ENCODE peak calls at places on chromosomes 7 and 10, in seven cellular contexts. One of them, this sample, is unnamed.

GRCh38 chr10:83809001-83809400 is 330.3 kb upstream of the GHITM start:
- DNase-seq in sigmoid colon: no peak
- DNase-seq in nephron progenitor cell: no peak
- DNase-seq in RWPE1: no peak
- DNase-seq in WTC11: no peak
- DNase-seq in OCI-LY7: no peak
- DNase-seq in tibial nerve: no peak
- DNase-seq in this sample: no peak

GRCh38 chr7:96649981-96650380 is 59.7 kb downstream of the SEM1 start:
- DNase-seq in nephron progenitor cell: no peak
- DNase-seq in RWPE1: no peak
- DNase-seq in OCI-LY7: no peak
- DNase-seq in WTC11: no peak
- DNase-seq in sigmoid colon: no peak
- DNase-seq in tibial nerve: no peak
- DNase-seq in this sample: no peak

GRCh38 chr10:112896273-112896672 is 53.8 kb upstream of the TCF7L2 start:
- DNase-seq in OCI-LY7: no peak
- DNase-seq in sigmoid colon: no peak
- DNase-seq in WTC11: no peak
- DNase-seq in tibial nerve: no peak
- DNase-seq in nephron progenitor cell: no peak
- DNase-seq in RWPE1: no peak
- DNase-seq in this sample: no peak

GRCh38 chr7:151249034-151249731 is 689 bp upstream of the SMARCD3 start:
- DNase-seq in tibial nerve: peak; percentile 48
- DNase-seq in WTC11: no peak
- DNase-seq in sigmoid colon: peak; percentile 85
- DNase-seq in OCI-LY7: no peak
- DNase-seq in nephron progenitor cell: no peak
- DNase-seq in RWPE1: no peak
- DNase-seq in this sample: peak; percentile 92

GRCh38 chr7:51080622-51081269 is 235.9 kb downstream of the COBL start:
- DNase-seq in OCI-LY7: no peak
- DNase-seq in WTC11: peak; percentile 81
- DNase-seq in nephron progenitor cell: peak; percentile 34
- DNase-seq in tibial nerve: no peak
- DNase-seq in RWPE1: no peak
- DNase-seq in sigmoid colon: no peak
- DNase-seq in this sample: peak; percentile 60

GRCh38 chr7:137874390-137874789 is 27.6 kb upstream of the DGKI start:
- DNase-seq in RWPE1: no peak
- DNase-seq in nephron progenitor cell: no peak
- DNase-seq in OCI-LY7: no peak
- DNase-seq in sigmoid colon: no peak
- DNase-seq in tibial nerve: no peak
- DNase-seq in WTC11: no peak
- DNase-seq in this sample: no peak

GRCh38 chr10:68543004-68543918 is 15.9 kb upstream of the SLC25A16 start:
- DNase-seq in WTC11: no peak
- DNase-seq in sigmoid colon: no peak
- DNase-seq in tibial nerve: no peak
- DNase-seq in nephron progenitor cell: no peak
- DNase-seq in OCI-LY7: no peak
- DNase-seq in RWPE1: peak; percentile 87
- DNase-seq in this sample: no peak

GRCh38 chr7:47684728-47685127 is 102.8 kb upstream of the TNS3 start:
- DNase-seq in OCI-LY7: no peak
- DNase-seq in tibial nerve: no peak
- DNase-seq in sigmoid colon: no peak
- DNase-seq in nephron progenitor cell: no peak
- DNase-seq in RWPE1: no peak
- DNase-seq in WTC11: no peak
- DNase-seq in this sample: no peak

GRCh38 chr10:132631348-132631735 is 93.8 kb downstream of the INPP5A start:
- DNase-seq in WTC11: peak; percentile 6
- DNase-seq in tibial nerve: peak; percentile 54
- DNase-seq in RWPE1: no peak
- DNase-seq in OCI-LY7: no peak
- DNase-seq in sigmoid colon: peak; percentile 96
- DNase-seq in nephron progenitor cell: no peak
- DNase-seq in this sample: no peak

GRCh38 chr7:151859111-151859947 is 17.6 kb downstream of the PRKAG2 start:
- DNase-seq in WTC11: no peak
- DNase-seq in nephron progenitor cell: no peak
- DNase-seq in OCI-LY7: no peak
- DNase-seq in sigmoid colon: no peak
- DNase-seq in tibial nerve: no peak
- DNase-seq in RWPE1: no peak
- DNase-seq in this sample: no peak

GRCh38 chr7:28041508-28042314 is 138.9 kb downstream of the JAZF1 start:
- DNase-seq in sigmoid colon: no peak
- DNase-seq in nephron progenitor cell: no peak
- DNase-seq in OCI-LY7: no peak
- DNase-seq in RWPE1: peak; percentile 40
- DNase-seq in WTC11: no peak
- DNase-seq in tibial nerve: no peak
- DNase-seq in this sample: no peak

GRCh38 chr10:100345570-100346330 is 1.3 kb upstream of the SCD start:
- DNase-seq in nephron progenitor cell: no peak
- DNase-seq in WTC11: no peak
- DNase-seq in sigmoid colon: no peak
- DNase-seq in tibial nerve: no peak
- DNase-seq in OCI-LY7: peak; percentile 50
- DNase-seq in RWPE1: no peak
- DNase-seq in this sample: no peak

GRCh38 chr10:122827302-122827701 is 18.4 kb downstream of the CUZD1 start:
- DNase-seq in RWPE1: no peak
- DNase-seq in OCI-LY7: no peak
- DNase-seq in WTC11: no peak
- DNase-seq in tibial nerve: no peak
- DNase-seq in nephron progenitor cell: no peak
- DNase-seq in sigmoid colon: no peak
- DNase-seq in this sample: no peak

GRCh38 chr7:70720191-70720873 is 411.6 kb upstream of the GALNT17 start:
- DNase-seq in RWPE1: no peak
- DNase-seq in nephron progenitor cell: no peak
- DNase-seq in sigmoid colon: no peak
- DNase-seq in WTC11: no peak
- DNase-seq in OCI-LY7: no peak
- DNase-seq in tibial nerve: no peak
- DNase-seq in this sample: no peak

GRCh38 chr7:151167197-151167911 is at the start of gene GBX1:
- DNase-seq in WTC11: peak; percentile 53
- DNase-seq in tibial nerve: no peak
- DNase-seq in RWPE1: no peak
- DNase-seq in nephron progenitor cell: peak; percentile 83
- DNase-seq in sigmoid colon: no peak
- DNase-seq in OCI-LY7: no peak
- DNase-seq in this sample: no peak

GRCh38 chr7:3431306-3431705 is 130.3 kb downstream of the SDK1 start:
- DNase-seq in sigmoid colon: no peak
- DNase-seq in nephron progenitor cell: no peak
- DNase-seq in tibial nerve: no peak
- DNase-seq in OCI-LY7: no peak
- DNase-seq in WTC11: no peak
- DNase-seq in RWPE1: no peak
- DNase-seq in this sample: no peak

GRCh38 chr7:1975581-1975980 is 257.2 kb downstream of the MAD1L1 start:
- DNase-seq in sigmoid colon: no peak
- DNase-seq in WTC11: no peak
- DNase-seq in OCI-LY7: no peak
- DNase-seq in RWPE1: no peak
- DNase-seq in tibial nerve: no peak
- DNase-seq in nephron progenitor cell: no peak
- DNase-seq in this sample: no peak

GRCh38 chr7:18459439-18459838 is 36.1 kb upstream of the HDAC9 start:
- DNase-seq in nephron progenitor cell: no peak
- DNase-seq in WTC11: no peak
- DNase-seq in tibial nerve: no peak
- DNase-seq in OCI-LY7: no peak
- DNase-seq in RWPE1: no peak
- DNase-seq in sigmoid colon: no peak
- DNase-seq in this sample: no peak

GRCh38 chr7:144834516-144835165 is 1.2 kb downstream of the TPK1 start:
- DNase-seq in OCI-LY7: peak; percentile 69
- DNase-seq in WTC11: no peak
- DNase-seq in sigmoid colon: peak; percentile 64
- DNase-seq in tibial nerve: peak; percentile 29
- DNase-seq in nephron progenitor cell: no peak
- DNase-seq in RWPE1: no peak
- DNase-seq in this sample: no peak

GRCh38 chr7:67301667-67302066 is 305.0 kb downstream of the TYW1 start:
- DNase-seq in tibial nerve: no peak
- DNase-seq in OCI-LY7: no peak
- DNase-seq in RWPE1: no peak
- DNase-seq in sigmoid colon: no peak
- DNase-seq in WTC11: no peak
- DNase-seq in nephron progenitor cell: no peak
- DNase-seq in this sample: no peak

DNA sequence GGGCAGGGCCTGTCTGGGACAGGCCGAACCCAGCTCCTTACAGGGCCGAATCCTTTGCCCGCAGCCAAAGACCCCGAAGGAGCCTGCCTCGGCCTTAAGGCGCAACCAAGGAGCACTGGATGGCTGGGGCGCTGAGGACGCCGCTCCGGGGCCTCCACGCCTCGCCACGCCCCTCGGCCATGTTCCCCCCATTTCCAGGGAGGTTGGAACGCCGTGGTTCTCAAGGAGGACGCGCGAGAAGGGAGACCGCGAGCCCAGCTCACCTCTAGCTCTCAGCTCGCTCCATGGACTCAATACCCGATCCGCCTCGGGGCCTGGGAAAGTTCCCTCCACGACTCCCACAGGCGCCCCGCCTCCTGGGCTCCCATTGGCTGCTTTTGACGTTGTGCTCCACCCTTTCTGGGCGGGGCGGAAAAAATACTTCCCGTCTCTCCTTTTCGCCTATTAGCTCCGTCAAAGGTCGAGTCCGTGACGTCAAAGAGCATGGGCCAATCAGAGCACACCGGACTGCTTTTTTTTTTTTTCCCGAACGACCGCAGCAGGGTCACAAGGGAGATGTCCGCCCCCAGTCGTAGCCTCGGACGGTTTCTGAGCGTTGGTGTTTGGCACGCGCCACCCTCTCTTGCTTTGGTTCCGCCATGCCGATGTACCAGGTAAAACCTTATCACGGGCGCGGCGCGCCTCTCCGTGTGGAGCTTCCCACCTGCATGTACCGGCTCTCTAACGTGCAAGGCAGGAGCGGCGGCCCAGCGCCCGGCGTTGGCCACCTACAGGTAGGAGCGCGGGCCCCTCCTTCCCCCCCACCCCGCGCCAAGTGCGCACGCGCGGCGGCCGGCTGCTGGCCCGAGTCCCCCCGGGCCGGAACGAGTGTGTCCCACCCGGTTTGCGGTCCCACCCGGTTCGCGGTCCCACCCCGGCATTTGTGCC is 305.7 kb downstream of the TYW1 start:
- DNase-seq in sigmoid colon: peak; percentile 100
- DNase-seq in OCI-LY7: peak; percentile 99
- DNase-seq in nephron progenitor cell: peak; percentile 98
- DNase-seq in WTC11: peak; percentile 99
- DNase-seq in RWPE1: peak; percentile 98
- DNase-seq in tibial nerve: peak; percentile 100
- DNase-seq in this sample: peak; percentile 99
- TF ChIP-seq CTCF in sigmoid colon: peak; percentile 43
- TF ChIP-seq CTCF in OCI-LY7: peak; percentile 35
- TF ChIP-seq CTCF in nephron progenitor cell: no peak
- TF ChIP-seq CTCF in WTC11: no peak
- TF ChIP-seq CTCF in RWPE1: no peak
- TF ChIP-seq CTCF in tibial nerve: peak; percentile 29
- TF ChIP-seq CTCF in this sample: peak; percentile 49

GRCh38 chr10:79096514-79096913 is 27.7 kb downstream of the ZMIZ1 start:
- DNase-seq in RWPE1: no peak
- DNase-seq in tibial nerve: no peak
- DNase-seq in sigmoid colon: no peak
- DNase-seq in OCI-LY7: no peak
- DNase-seq in WTC11: no peak
- DNase-seq in nephron progenitor cell: no peak
- DNase-seq in this sample: no peak
- TF ChIP-seq CTCF in RWPE1: no peak
- TF ChIP-seq CTCF in tibial nerve: no peak
- TF ChIP-seq CTCF in sigmoid colon: no peak
- TF ChIP-seq CTCF in OCI-LY7: no peak
- TF ChIP-seq CTCF in WTC11: no peak
- TF ChIP-seq CTCF in nephron progenitor cell: no peak
- TF ChIP-seq CTCF in this sample: no peak

GRCh38 chr7:121085922-121086321 is 97.4 kb downstream of the CPED1 start:
- DNase-seq in OCI-LY7: no peak
- DNase-seq in tibial nerve: no peak
- DNase-seq in WTC11: no peak
- DNase-seq in nephron progenitor cell: no peak
- DNase-seq in RWPE1: no peak
- DNase-seq in sigmoid colon: no peak
- DNase-seq in this sample: no peak

GRCh38 chr7:121083790-121084251 is 95.3 kb downstream of the CPED1 start:
- DNase-seq in sigmoid colon: no peak
- DNase-seq in RWPE1: peak; percentile 36
- DNase-seq in OCI-LY7: no peak
- DNase-seq in tibial nerve: no peak
- DNase-seq in WTC11: no peak
- DNase-seq in nephron progenitor cell: no peak
- DNase-seq in this sample: no peak

GRCh38 chr7:121083138-121083789 is 94.8 kb downstream of the CPED1 start:
- DNase-seq in OCI-LY7: no peak
- DNase-seq in RWPE1: peak; percentile 49
- DNase-seq in sigmoid colon: no peak
- DNase-seq in WTC11: no peak
- DNase-seq in tibial nerve: no peak
- DNase-seq in nephron progenitor cell: no peak
- DNase-seq in this sample: no peak

GRCh38 chr7:121084256-121084655 is 95.7 kb downstream of the CPED1 start:
- DNase-seq in tibial nerve: no peak
- DNase-seq in OCI-LY7: no peak
- DNase-seq in nephron progenitor cell: no peak
- DNase-seq in WTC11: no peak
- DNase-seq in RWPE1: no peak
- DNase-seq in sigmoid colon: no peak
- DNase-seq in this sample: no peak

GRCh38 chr7:121084748-121085336 is 96.3 kb downstream of the CPED1 start:
- DNase-seq in nephron progenitor cell: no peak
- DNase-seq in sigmoid colon: no peak
- DNase-seq in WTC11: no peak
- DNase-seq in OCI-LY7: no peak
- DNase-seq in tibial nerve: no peak
- DNase-seq in RWPE1: peak; percentile 73
- DNase-seq in this sample: no peak
- TF ChIP-seq CTCF in nephron progenitor cell: no peak
- TF ChIP-seq CTCF in sigmoid colon: no peak
- TF ChIP-seq CTCF in WTC11: no peak
- TF ChIP-seq CTCF in OCI-LY7: no peak
- TF ChIP-seq CTCF in tibial nerve: no peak
- TF ChIP-seq CTCF in RWPE1: no peak
- TF ChIP-seq CTCF in this sample: no peak

DNA sequence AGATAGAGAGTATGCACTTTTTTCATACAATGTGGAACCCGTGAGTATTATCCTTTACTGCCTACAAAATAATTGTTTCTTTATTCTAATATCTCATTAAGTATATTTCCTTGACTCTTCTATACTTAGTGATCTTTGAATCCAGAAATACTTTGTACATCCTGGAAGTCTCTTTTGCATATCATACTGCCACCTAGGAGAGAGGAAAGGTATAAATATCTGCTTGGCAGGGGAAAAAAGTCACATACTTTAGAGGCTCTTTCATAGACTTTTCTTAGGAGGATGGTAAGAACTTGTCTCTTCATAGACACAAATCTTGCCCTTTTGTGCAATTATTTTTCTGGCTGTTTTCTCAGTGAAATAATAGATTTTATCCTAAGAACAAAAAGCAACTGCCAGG is 436.0 kb downstream of the PAXIP1 start:
- DNase-seq in nephron progenitor cell: no peak
- DNase-seq in sigmoid colon: no peak
- DNase-seq in WTC11: no peak
- DNase-seq in tibial nerve: no peak
- DNase-seq in RWPE1: no peak
- DNase-seq in OCI-LY7: no peak
- DNase-seq in this sample: no peak
- TF ChIP-seq CTCF in nephron progenitor cell: peak; percentile 22
- TF ChIP-seq CTCF in sigmoid colon: no peak
- TF ChIP-seq CTCF in WTC11: no peak
- TF ChIP-seq CTCF in tibial nerve: no peak
- TF ChIP-seq CTCF in RWPE1: no peak
- TF ChIP-seq CTCF in OCI-LY7: peak; percentile 40
- TF ChIP-seq CTCF in this sample: no peak

This sample was measured in osteocyte.